ENCODE peak calls at places on chromosome 14, in six cellular contexts. W is esophagus squamous epithelium, F is right lobe of liver, J is WERI-Rb-1, Z is hepatocyte, E is upper lobe of right lung. H is an unnamed sample.

GRCh38 chr14:104280085-104280901 is 141.9 kb downstream of the KIF26A start:
- DNase-seq in W (no peak), F (peak), J (no peak), Z (no peak), E (peak), H (no peak)

GRCh38 chr14:94322648-94323570 is at the start of gene SERPINA6:
- DNase-seq in W (no peak), F (peak), J (no peak), Z (peak), E (no peak), H (no peak)

GRCh38 chr14:102344084-102344483 is 18.6 kb downstream of the CINP start:
- DNase-seq in W (no peak), F (no peak), J (no peak), Z (no peak), E (no peak), H (no peak)

GRCh38 chr14:31898835-31899528 is 178.1 kb upstream of the ARHGAP5 start:
- DNase-seq in W (no peak), F (no peak), J (no peak), Z (no peak), E (no peak), H (peak)

GRCh38 chr14:79018846-79019245 is 848.7 kb downstream of the NRXN3 start:
- DNase-seq in W (no peak), F (no peak), J (no peak), Z (no peak), E (no peak), H (peak)

GRCh38 chr14:99518441-99519346 is 37.5 kb downstream of the CCNK start:
- DNase-seq in W (no peak), F (peak), J (peak), Z (peak), E (peak), H (peak)

GRCh38 chr14:102903248-102903888 is 19.1 kb upstream of the AMN start:
- DNase-seq in W (no peak), F (no peak), J (no peak), Z (no peak), E (peak), H (no peak)

GRCh38 chr14:57362356-57362755 is 28.0 kb upstream of the NAA30 start:
- DNase-seq in W (no peak), F (no peak), J (no peak), Z (no peak), E (no peak), H (no peak)

GRCh38 chr14:104799657-104800599 is 973 bp upstream of the ZBTB42 start:
- DNase-seq in W (peak), F (peak), J (no peak), Z (peak), E (peak), H (no peak)

GRCh38 chr14:88825078-88825458 is 617 bp downstream of the TTC8 start:
- DNase-seq in W (no peak), F (no peak), J (no peak), Z (no peak), E (no peak), H (peak)

GRCh38 chr14:88824314-88825077 is at the start of gene TTC8:
- DNase-seq in W (peak), F (peak), J (peak), Z (peak), E (peak), H (peak)

GRCh38 chr14:88825503-88825902 is 1.1 kb downstream of the TTC8 start:
- DNase-seq in W (no peak), F (no peak), J (no peak), Z (no peak), E (no peak), H (no peak)

GRCh38 chr14:88821888-88822287 is 2.6 kb upstream of the TTC8 start:
- DNase-seq in W (no peak), F (no peak), J (no peak), Z (no peak), E (no peak), H (no peak)

GRCh38 chr14:88823968-88824313 is 510 bp upstream of the TTC8 start:
- DNase-seq in W (no peak), F (no peak), J (no peak), Z (no peak), E (no peak), H (no peak)
- H3K27ac ChIP-seq in W (peak), F (peak), J (peak), Z (peak), E (peak), H (peak)

GRCh38 chr14:64747327-64747726 is 43.1 kb downstream of the PLEKHG3 start:
- DNase-seq in W (no peak), F (no peak), J (no peak), Z (no peak), E (no peak), H (no peak)

GRCh38 chr14:64748521-64748920 is 44.3 kb downstream of the PLEKHG3 start:
- DNase-seq in W (no peak), F (no peak), J (no peak), Z (no peak), E (no peak), H (no peak)

GRCh38 chr14:64745511-64746041 is 41.4 kb downstream of the PLEKHG3 start:
- DNase-seq in W (no peak), F (no peak), J (no peak), Z (no peak), E (no peak), H (no peak)

GRCh38 chr14:64746298-64747250 is 42.4 kb downstream of the PLEKHG3 start:
- DNase-seq in W (no peak), F (no peak), J (no peak), Z (no peak), E (no peak), H (no peak)

GRCh38 chr14:64748995-64749714 is 44.9 kb downstream of the PLEKHG3 start:
- DNase-seq in W (no peak), F (no peak), J (no peak), Z (no peak), E (no peak), H (no peak)
- H3K27ac ChIP-seq in W (no peak), F (no peak), J (no peak), Z (no peak), E (no peak), H (no peak)

DNA sequence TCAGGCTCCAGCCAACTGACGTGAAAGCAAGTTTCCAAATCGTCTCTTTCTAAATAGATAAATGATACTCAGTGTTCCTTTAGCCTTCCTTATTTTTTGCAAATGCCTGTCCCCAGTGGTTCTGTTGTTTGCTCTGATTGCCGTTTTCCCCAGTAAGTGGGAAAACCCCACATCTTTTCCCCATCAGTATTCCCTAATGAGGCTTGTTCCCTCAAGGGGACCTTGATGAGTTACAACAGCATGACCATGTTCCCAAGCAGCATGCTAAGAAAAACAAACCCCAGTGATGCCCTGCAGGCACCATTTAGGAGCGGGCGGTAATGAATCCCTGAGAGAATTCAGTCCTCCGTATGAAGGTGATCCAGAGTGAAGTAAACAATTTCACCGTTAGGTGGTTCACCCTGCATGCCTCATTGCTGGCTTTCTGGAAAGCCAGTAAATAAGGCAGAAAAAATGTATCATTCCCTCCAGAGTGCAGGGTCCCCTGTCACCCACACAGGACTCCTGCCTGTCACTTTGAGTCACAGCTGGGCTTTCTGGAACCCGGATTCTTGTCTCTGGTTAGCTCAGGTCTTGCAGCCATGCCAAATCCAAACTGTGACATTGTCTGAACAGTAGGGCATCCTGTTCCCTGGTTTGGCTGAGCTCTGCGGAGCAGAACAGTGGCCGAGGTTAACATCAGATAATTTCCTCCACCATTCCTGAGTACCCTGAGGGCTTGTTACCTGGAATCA is 222.6 kb downstream of the RGS6 start:
- DNase-seq in W (no peak), F (no peak), J (no peak), Z (no peak), E (no peak), H (no peak)
- H3K27ac ChIP-seq in W (no peak), F (no peak), J (no peak), Z (no peak), E (no peak), H (no peak)

DNA sequence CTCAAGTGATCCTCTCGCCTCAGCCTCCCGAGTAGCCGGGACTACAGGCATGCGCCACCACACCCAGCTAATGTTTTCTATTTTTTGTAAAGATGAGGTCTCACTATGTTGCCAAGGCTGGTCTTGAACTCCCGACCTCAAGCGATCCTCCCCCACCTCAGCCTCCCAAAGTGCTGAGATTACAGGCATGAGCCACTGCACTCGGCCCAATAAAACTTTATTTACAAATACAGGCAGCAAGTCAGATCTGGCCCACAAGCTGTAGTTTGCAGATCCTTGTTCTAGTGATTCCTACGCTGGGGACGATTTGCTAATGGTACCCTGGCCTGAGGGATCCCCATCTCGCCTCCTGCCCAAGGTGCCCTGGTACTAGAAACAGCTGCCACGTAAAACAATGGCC is 74.6 kb downstream of the CCDC88C start:
- DNase-seq in W (no peak), F (no peak), J (no peak), Z (no peak), E (no peak), H (no peak)
- H3K27ac ChIP-seq in W (no peak), F (no peak), J (no peak), Z (no peak), E (no peak), H (no peak)

GRCh38 chr14:77109656-77110055 is 11.6 kb downstream of the CIPC start:
- DNase-seq in W (no peak), F (no peak), J (peak), Z (no peak), E (no peak), H (no peak)
- H3K27ac ChIP-seq in W (peak), F (no peak), J (peak), Z (peak), E (no peak), H (no peak)

GRCh38 chr14:71623939-71624338 is 308.3 kb upstream of the RGS6 start:
- DNase-seq in W (no peak), F (no peak), J (no peak), Z (no peak), E (no peak), H (no peak)

GRCh38 chr14:71626281-71626835 is 305.9 kb upstream of the RGS6 start:
- DNase-seq in W (no peak), F (no peak), J (no peak), Z (no peak), E (no peak), H (no peak)

GRCh38 chr14:71628433-71628832 is 303.8 kb upstream of the RGS6 start:
- DNase-seq in W (no peak), F (no peak), J (no peak), Z (no peak), E (no peak), H (no peak)

GRCh38 chr14:71621966-71622365 is 310.3 kb upstream of the RGS6 start:
- DNase-seq in W (no peak), F (no peak), J (no peak), Z (no peak), E (no peak), H (no peak)

GRCh38 chr14:71625175-71625574 is 307.1 kb upstream of the RGS6 start:
- DNase-seq in W (no peak), F (no peak), J (no peak), Z (no peak), E (no peak), H (no peak)
- H3K27ac ChIP-seq in W (no peak), F (no peak), J (no peak), Z (no peak), E (no peak), H (no peak)

H was measured in foreskin keratinocyte.